ENCODE peak calls at places on chromosomes 16 and 17, in seven cellular contexts. J is AML-193; P is stimulated activated CD4-positive, alpha-beta T cell treated with anti-CD3 and anti-CD28 coated beads, Interleukin-4, amount 100 ng/mL, for 4 hours; E is ACHN; K is hippocampal formation; H is NCI-H1048; R is hepatic stellate cell. D is an unnamed sample.

GRCh38 chr16:79429276-79430128 is 171.0 kb downstream of the MAF start:
- DNase-seq in J (no peak), P (no peak), E (no peak), K (no peak), H (no peak), R (no peak), D (no peak)

GRCh38 chr17:74780443-74781238 is 4.5 kb upstream of the NAT9 start:
- DNase-seq in J (peak), P (no peak), E (peak), K (peak), H (no peak), R (no peak), D (no peak)

GRCh38 chr17:81039096-81039495 is 4.1 kb downstream of the BAIAP2 start:
- DNase-seq in J (no peak), P (no peak), E (no peak), K (no peak), H (no peak), R (no peak), D (no peak)

GRCh38 chr17:82079001-82079677 is 13.5 kb upstream of the DUS1L start:
- DNase-seq in J (no peak), P (no peak), E (no peak), K (no peak), H (no peak), R (no peak), D (no peak)

GRCh38 chr17:76725580-76726230 is 701 bp downstream of the JMJD6 start:
- DNase-seq in J (peak), P (peak), E (no peak), K (no peak), H (no peak), R (peak), D (peak)

GRCh38 chr17:69357701-69358100 is 30.8 kb upstream of the ABCA5 start:
- DNase-seq in J (no peak), P (no peak), E (no peak), K (no peak), H (no peak), R (no peak), D (no peak)

GRCh38 chr17:42337442-42337841 is 49.1 kb downstream of the STAT5A start:
- DNase-seq in J (no peak), P (peak), E (no peak), K (no peak), H (no peak), R (no peak), D (no peak)

GRCh38 chr17:50667259-50668024 is 32.8 kb downstream of the ABCC3 start:
- DNase-seq in J (no peak), P (no peak), E (no peak), K (no peak), H (no peak), R (no peak), D (no peak)

GRCh38 chr17:44086364-44087311 is 16.1 kb downstream of the G6PC3 start:
- DNase-seq in J (no peak), P (peak), E (peak), K (no peak), H (no peak), R (peak), D (no peak)

GRCh38 chr17:41049110-41049509 is 2.0 kb upstream of the KRTAP2-1 start:
- DNase-seq in J (no peak), P (no peak), E (no peak), K (no peak), H (no peak), R (peak), D (no peak)